ENCODE peak calls at places on chromosomes 2 and 18, in seven cellular contexts. G, E, T, C, R, Z and J are unnamed samples.

GRCh38 chr2:197786010-197786877 is 1.1 kb upstream of the BOLL start:
- DNase-seq in E (peak), Z (no peak), G (peak), T (no peak), C (peak), R (no peak), J (no peak)

GRCh38 chr2:220894069-220894468 is 678.0 kb downstream of the EPHA4 start:
- DNase-seq in T (no peak), Z (no peak), E (no peak), C (no peak), R (peak), G (no peak), J (no peak)

GRCh38 chr2:74849228-74849892 is 15.4 kb downstream of the HK2 start:
- DNase-seq in T (peak), E (no peak), C (peak), G (no peak), Z (no peak), R (peak), J (peak)

GRCh38 chr2:64632855-64633819 is 20.6 kb downstream of the SERTAD2 start:
- DNase-seq in Z (peak), G (no peak), R (no peak), C (no peak), E (no peak), T (no peak), J (peak)

GRCh38 chr2:241216211-241216761 is 27.8 kb downstream of the ANO7 start:
- DNase-seq in T (no peak), G (no peak), C (no peak), Z (no peak), R (no peak), E (no peak), J (no peak)

GRCh38 chr18:57951999-57952774 is 91.8 kb upstream of the NEDD4L start:
- DNase-seq in G (no peak), T (no peak), C (no peak), E (no peak), Z (peak), R (peak), J (peak)

GRCh38 chr18:45222200-45222599 is 393.1 kb upstream of the SLC14A2 start:
- DNase-seq in Z (no peak), E (no peak), C (no peak), G (no peak), R (no peak), T (no peak), J (peak)

GRCh38 chr2:25030702-25031101 is 11.2 kb upstream of the EFR3B start:
- DNase-seq in C (no peak), T (no peak), Z (peak), G (no peak), E (no peak), R (no peak), J (no peak)

GRCh38 chr18:50747849-50748242 is 72.0 kb downstream of the MRO start:
- DNase-seq in T (no peak), C (no peak), G (no peak), R (no peak), E (no peak), Z (no peak), J (no peak)

GRCh38 chr2:62660582-62661262 is 44.8 kb upstream of the EHBP1 start:
- DNase-seq in C (no peak), R (peak), T (no peak), G (no peak), E (no peak), Z (peak), J (peak)

GRCh38 chr2:21250693-21251092 is 126.9 kb downstream of the TDRD15 start:
- DNase-seq in Z (no peak), G (no peak), E (no peak), C (no peak), R (no peak), T (no peak), J (no peak)

GRCh38 chr2:239908308-239908707 is 116.8 kb downstream of the NDUFA10 start:
- DNase-seq in Z (no peak), C (no peak), E (no peak), R (no peak), G (no peak), T (no peak), J (no peak)

GRCh38 chr2:215188078-215188477 is 49.7 kb upstream of the ABCA12 start:
- DNase-seq in Z (no peak), C (no peak), R (no peak), G (no peak), T (no peak), E (no peak), J (no peak)

GRCh38 chr2:191174539-191174938 is 23.7 kb upstream of the STAT4 start:
- DNase-seq in R (no peak), G (no peak), E (no peak), C (no peak), T (no peak), Z (no peak), J (no peak)

GRCh38 chr2:55590810-55591440 is 26.5 kb downstream of the PPP4R3B start:
- DNase-seq in Z (no peak), G (no peak), R (peak), E (no peak), T (no peak), C (no peak), J (peak)

GRCh38 chr2:179068991-179069643 is 19.2 kb upstream of the CCDC141 start:
- DNase-seq in C (no peak), G (no peak), Z (no peak), E (no peak), R (no peak), T (no peak), J (no peak)

GRCh38 chr18:6776193-6776592 is 46.7 kb downstream of the ARHGAP28 start:
- DNase-seq in G (no peak), C (no peak), R (no peak), E (no peak), T (no peak), Z (peak), J (peak)

GRCh38 chr2:222000326-222000725 is 298.5 kb downstream of the PAX3 start:
- DNase-seq in C (no peak), E (no peak), Z (peak), R (peak), G (no peak), T (no peak), J (peak)

GRCh38 chr2:196718796-196719564 is 79.5 kb downstream of the CCDC150 start:
- DNase-seq in T (no peak), Z (peak), G (peak), E (no peak), C (no peak), R (no peak), J (peak)

GRCh38 chr2:29480423-29480822 is 365.2 kb downstream of the CLIP4 start:
- DNase-seq in Z (no peak), G (no peak), R (no peak), T (no peak), C (no peak), E (no peak), J (no peak)

DNA sequence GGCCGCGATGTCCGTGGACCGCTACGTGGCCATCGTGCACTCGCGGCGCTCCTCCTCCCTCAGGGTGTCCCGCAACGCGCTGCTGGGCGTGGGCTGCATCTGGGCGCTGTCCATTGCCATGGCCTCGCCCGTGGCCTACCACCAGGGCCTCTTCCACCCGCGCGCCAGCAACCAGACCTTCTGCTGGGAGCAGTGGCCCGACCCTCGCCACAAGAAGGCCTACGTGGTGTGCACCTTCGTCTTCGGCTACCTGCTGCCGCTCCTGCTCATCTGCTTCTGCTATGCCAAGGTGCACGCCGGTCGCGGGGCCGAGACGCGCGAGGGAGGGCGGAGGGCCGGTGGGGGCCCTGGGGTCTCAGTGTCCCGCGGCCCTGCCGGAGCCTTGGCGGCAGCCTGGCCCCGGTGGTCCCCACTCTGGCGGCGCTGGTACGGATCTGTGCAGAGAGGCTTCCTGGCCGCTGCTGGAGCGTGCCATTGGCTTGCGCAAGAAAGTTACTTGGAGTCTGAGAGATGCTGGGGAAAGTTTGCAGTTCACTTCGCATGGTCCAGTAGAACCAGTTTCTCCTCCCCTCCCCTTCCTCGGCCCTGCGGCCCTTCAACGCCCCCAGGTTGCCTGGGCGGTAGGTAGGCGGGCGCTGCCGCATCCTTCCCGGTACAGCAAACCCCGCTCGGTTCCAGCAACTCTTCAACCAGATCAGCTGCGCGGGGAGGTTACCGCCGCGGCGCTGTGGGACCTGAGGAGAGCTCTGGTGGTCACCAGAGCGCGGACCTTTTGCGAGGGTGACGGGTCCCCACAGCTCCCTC is 1.5 kb downstream of the GALR1 start:
- DNase-seq in E (no peak), G (no peak), R (peak), C (no peak), T (no peak), Z (peak), J (no peak)
- H3K4me3 ChIP-seq in E (peak), G (no peak), R (no peak), C (no peak), T (no peak), Z (no peak), J (no peak)

GRCh38 chr2:188984126-188984525 is 10.0 kb downstream of the COL3A1 start:
- DNase-seq in C (no peak), Z (peak), E (no peak), R (peak), G (no peak), T (no peak), J (peak)

GRCh38 chr2:188986839-188987238 is 12.7 kb downstream of the COL3A1 start:
- DNase-seq in R (no peak), G (no peak), T (no peak), C (no peak), E (no peak), Z (peak), J (no peak)

GRCh38 chr2:188979730-188980123 is 5.6 kb downstream of the COL3A1 start:
- DNase-seq in G (no peak), T (no peak), R (no peak), Z (peak), C (no peak), E (no peak), J (peak)

GRCh38 chr2:188984680-188985079 is 10.5 kb downstream of the COL3A1 start:
- DNase-seq in R (no peak), T (no peak), C (no peak), E (no peak), Z (peak), G (no peak), J (peak)

GRCh38 chr2:188983427-188984101 is 9.4 kb downstream of the COL3A1 start:
- DNase-seq in Z (peak), E (no peak), G (no peak), C (no peak), R (peak), T (peak), J (peak)
- TF ChIP-seq CTCF in Z (peak), E (no peak), G (no peak), C (no peak), R (peak), T (peak), J (peak)

GRCh38 chr2:238241970-238242369 is 2.1 kb upstream of the HES6 start:
- DNase-seq in T (no peak), R (no peak), Z (no peak), E (no peak), C (no peak), G (no peak), J (no peak)
- H3K4me3 ChIP-seq in T (no peak), R (no peak), Z (no peak), E (no peak), C (no peak), G (no peak), J (no peak)

DNA sequence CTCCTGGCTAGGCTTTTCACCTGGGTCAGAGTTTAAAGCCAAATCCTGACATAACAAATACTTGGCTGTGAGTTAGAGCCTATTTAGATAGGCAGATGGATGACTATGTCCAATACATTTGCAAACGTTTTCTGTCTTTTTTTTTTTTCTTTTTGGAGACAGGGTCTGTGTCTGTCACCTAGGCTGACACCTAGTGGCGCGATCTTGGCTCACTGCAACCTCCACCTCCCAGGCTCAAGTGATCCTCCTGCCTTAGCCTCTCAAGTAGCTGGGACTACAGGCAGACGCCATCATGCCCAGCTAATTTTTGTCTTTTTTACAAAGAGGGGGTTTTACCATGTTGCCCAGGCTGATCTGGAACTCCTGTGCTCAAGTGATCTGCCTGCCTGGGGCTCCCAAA is 124.8 kb downstream of the DYM start:
- DNase-seq in G (no peak), Z (no peak), E (no peak), C (no peak), R (no peak), T (peak), J (no peak)
- TF ChIP-seq CTCF in G (no peak), Z (peak), E (no peak), C (no peak), R (no peak), T (peak), J (no peak)